ENCODE peak calls at places on chromosomes 3 and 15, in nine cellular contexts. F is K562, Y is NB4, H is breast epithelium, R is ovary, K is tibial nerve, W is heart left ventricle, M is IMR-90, O is body of pancreas. Q is an unnamed sample.

GRCh38 chr3:67381667-67382272 is 272.6 kb downstream of the SUCLG2 start:
- DNase-seq in W (no peak), K (peak), O (no peak), F (no peak), R (no peak), M (peak), Y (peak), H (no peak), Q (no peak)

GRCh38 chr3:170563712-170564423 is 22.0 kb downstream of the SLC7A14 start:
- DNase-seq in Y (no peak), M (peak), H (no peak), K (no peak), F (no peak), W (no peak), O (peak), R (no peak), Q (no peak)

GRCh38 chr3:117622130-117622841 is 912.7 kb downstream of the TUSC7 start:
- DNase-seq in R (no peak), Y (no peak), M (peak), O (no peak), K (no peak), H (no peak), W (no peak), F (no peak), Q (no peak)

GRCh38 chr15:27059610-27060202 is 88.7 kb downstream of the GABRG3 start:
- DNase-seq in F (peak), K (peak), O (peak), R (no peak), M (peak), W (no peak), H (no peak), Y (peak), Q (no peak)

GRCh38 chr3:85148056-85148455 is 189.3 kb downstream of the CADM2 start:
- DNase-seq in F (no peak), Y (peak), K (no peak), O (no peak), H (no peak), M (no peak), R (no peak), W (no peak), Q (no peak)

GRCh38 chr15:82810061-82810862 is 834 bp downstream of the WHAMM start:
- DNase-seq in F (peak), K (no peak), H (no peak), Y (peak), O (peak), W (peak), M (peak), R (no peak), Q (peak)

GRCh38 chr3:4820296-4821121 is 158.7 kb upstream of the BHLHE40 start:
- DNase-seq in K (no peak), H (no peak), R (no peak), M (no peak), Y (peak), O (no peak), W (no peak), F (no peak), Q (no peak)

GRCh38 chr3:44468572-44469520 is 8.6 kb downstream of the ZNF445 start:
- DNase-seq in K (no peak), O (no peak), Y (peak), W (no peak), H (no peak), R (no peak), F (peak), M (peak), Q (no peak)

GRCh38 chr3:71341721-71342120 is 241.8 kb downstream of the FOXP1 start:
- DNase-seq in F (no peak), W (no peak), K (no peak), Y (no peak), M (peak), R (no peak), O (no peak), H (no peak), Q (no peak)

GRCh38 chr3:149152420-149152819 is 23.0 kb downstream of the HPS3 start:
- DNase-seq in R (no peak), F (no peak), O (no peak), H (no peak), Y (peak), M (peak), W (no peak), K (no peak), Q (no peak)

GRCh38 chr3:127217594-127218456 is 24.9 kb downstream of the PRR23E start:
- DNase-seq in R (no peak), H (no peak), F (no peak), O (no peak), Y (no peak), K (no peak), M (peak), W (no peak), Q (no peak)

GRCh38 chr15:95363636-95364035 is 966.9 kb upstream of the NR2F2 start:
- DNase-seq in W (no peak), K (no peak), H (no peak), F (no peak), R (no peak), M (no peak), O (no peak), Y (no peak), Q (no peak)

GRCh38 chr15:95369202-95369601 is 961.3 kb upstream of the NR2F2 start:
- DNase-seq in Y (no peak), M (no peak), H (no peak), R (no peak), W (no peak), F (no peak), O (no peak), K (no peak), Q (no peak)

GRCh38 chr15:95371664-95372063 is 958.8 kb upstream of the NR2F2 start:
- DNase-seq in M (peak), O (no peak), H (no peak), R (no peak), W (no peak), Y (no peak), K (no peak), F (no peak), Q (no peak)

GRCh38 chr15:95365615-95366107 is 964.8 kb upstream of the NR2F2 start:
- DNase-seq in W (peak), R (peak), K (no peak), H (no peak), Y (peak), F (no peak), M (peak), O (no peak), Q (peak)

DNA sequence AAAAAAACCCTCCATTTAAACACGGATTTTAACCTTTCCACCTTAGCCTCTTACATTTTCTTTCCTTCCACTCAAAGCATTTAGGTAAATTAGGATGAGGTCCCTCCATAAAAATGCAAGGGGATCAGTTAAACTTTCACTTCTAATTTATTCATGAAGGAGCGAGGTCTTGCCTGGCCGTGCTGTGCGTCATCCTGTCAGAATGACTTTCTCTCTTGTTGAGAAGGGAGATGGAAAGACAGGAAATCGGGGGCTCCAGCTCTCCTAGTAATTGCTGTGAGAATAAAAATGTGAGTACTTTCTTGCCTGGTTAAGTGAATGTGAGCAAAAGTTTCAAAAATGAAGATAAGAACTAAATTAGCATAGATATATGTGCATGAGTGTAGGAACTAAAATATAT is 962.3 kb upstream of the NR2F2 start:
- DNase-seq in M (no peak), F (no peak), O (no peak), H (no peak), Y (no peak), K (no peak), W (no peak), R (no peak), Q (no peak)
- H3K4me3 ChIP-seq in M (no peak), F (no peak), O (no peak), H (no peak), Y (no peak), K (no peak), W (no peak), R (no peak), Q (no peak)

GRCh38 chr3:52893723-52894122 is 3.6 kb downstream of the STIMATE start:
- DNase-seq in W (no peak), H (no peak), M (no peak), R (no peak), Y (peak), K (no peak), F (no peak), O (peak), Q (no peak)
- TF ChIP-seq POLR2A in W (no peak), H (no peak), M (no peak), R (no peak), Y (no peak), K (no peak), F (no peak), O (no peak), Q (no peak)

GRCh38 chr3:147046916-147047315 is 359.4 kb downstream of the ZIC4 start:
- DNase-seq in Y (no peak), H (no peak), M (no peak), O (no peak), F (no peak), R (no peak), K (no peak), W (no peak), Q (no peak)
- H3K4me3 ChIP-seq in Y (no peak), H (no peak), M (no peak), O (no peak), F (no peak), R (no peak), K (no peak), W (no peak), Q (no peak)

GRCh38 chr3:115783938-115784738 is 160.8 kb downstream of the GAP43 start:
- DNase-seq in K (peak), O (peak), H (peak), Y (peak), R (peak), W (peak), M (peak), F (peak), Q (peak)
- TF ChIP-seq POLR2A in K (peak), O (peak), H (no peak), Y (no peak), R (peak), W (no peak), M (peak), F (no peak), Q (peak)

Q was measured in uterus.